ENCODE peak calls at places on chromosomes 5 and 9, in eight cellular contexts. Y is Karpas-422; N is HepG2; T is CD4-positive, alpha-beta T cell; H is T-helper 17 cell; B is CD4-positive, CD25-positive, alpha-beta regulatory T cell; F is body of pancreas; S is ovary. O is an unnamed sample.
A peak's percentile ranks its signal among the peaks of the same experiment; 100 is the strongest.

GRCh38 chr9:34989946-34990635 is 546 bp downstream of the DNAJB5 start:
- DNase-seq in Y (peak; percentile 72), B (peak; percentile 53), H (peak; percentile 42), N (no peak), S (no peak), F (peak; percentile 72), T (no peak), O (peak; percentile 51)

GRCh38 chr9:85483214-85483613 is 258.5 kb downstream of the AGTPBP1 start:
- DNase-seq in N (no peak), T (no peak), S (no peak), Y (peak; percentile 45), H (no peak), F (no peak), B (no peak), O (no peak)

GRCh38 chr9:121447341-121447834 is 52.3 kb downstream of the GGTA1 start:
- DNase-seq in B (no peak), S (no peak), Y (no peak), F (no peak), N (no peak), H (no peak), T (no peak), O (no peak)

GRCh38 chr5:35954175-35954574 is 15.8 kb upstream of the CAPSL start:
- DNase-seq in B (no peak), Y (no peak), T (no peak), S (no peak), H (no peak), N (no peak), F (no peak), O (no peak)

GRCh38 chr9:129412814-129413536 is 207.9 kb downstream of the C9orf50 start:
- DNase-seq in B (peak; percentile 50), Y (no peak), N (no peak), F (peak; percentile 71), H (no peak), T (peak; percentile 57), S (peak; percentile 76), O (peak; percentile 33)

GRCh38 chr9:114958021-114958846 is 27.8 kb upstream of the TNFSF8 start:
- DNase-seq in Y (no peak), H (no peak), F (no peak), T (no peak), S (no peak), N (no peak), B (no peak), O (peak; percentile 13)

GRCh38 chr9:125343518-125344284 is 82.1 kb downstream of the GAPVD1 start:
- DNase-seq in S (no peak), T (no peak), H (no peak), N (no peak), Y (no peak), B (no peak), F (no peak), O (peak; percentile 2)

GRCh38 chr5:151067632-151068031 is 13.2 kb downstream of the TNIP1 start:
- DNase-seq in H (no peak), Y (no peak), T (no peak), N (no peak), S (no peak), F (no peak), B (no peak), O (no peak)

GRCh38 chr5:34735436-34736426 is 79.6 kb downstream of the RAI14 start:
- DNase-seq in H (no peak), T (no peak), B (no peak), Y (no peak), N (no peak), S (no peak), F (no peak), O (no peak)

GRCh38 chr5:78129632-78130031 is 164.9 kb downstream of the AP3B1 start:
- DNase-seq in F (no peak), N (no peak), T (no peak), B (no peak), Y (no peak), S (no peak), H (no peak), O (no peak)

GRCh38 chr9:14309403-14309802 is 4.5 kb downstream of the NFIB start:
- DNase-seq in Y (no peak), B (no peak), F (no peak), T (no peak), H (no peak), N (no peak), S (no peak), O (peak; percentile 48)

DNA sequence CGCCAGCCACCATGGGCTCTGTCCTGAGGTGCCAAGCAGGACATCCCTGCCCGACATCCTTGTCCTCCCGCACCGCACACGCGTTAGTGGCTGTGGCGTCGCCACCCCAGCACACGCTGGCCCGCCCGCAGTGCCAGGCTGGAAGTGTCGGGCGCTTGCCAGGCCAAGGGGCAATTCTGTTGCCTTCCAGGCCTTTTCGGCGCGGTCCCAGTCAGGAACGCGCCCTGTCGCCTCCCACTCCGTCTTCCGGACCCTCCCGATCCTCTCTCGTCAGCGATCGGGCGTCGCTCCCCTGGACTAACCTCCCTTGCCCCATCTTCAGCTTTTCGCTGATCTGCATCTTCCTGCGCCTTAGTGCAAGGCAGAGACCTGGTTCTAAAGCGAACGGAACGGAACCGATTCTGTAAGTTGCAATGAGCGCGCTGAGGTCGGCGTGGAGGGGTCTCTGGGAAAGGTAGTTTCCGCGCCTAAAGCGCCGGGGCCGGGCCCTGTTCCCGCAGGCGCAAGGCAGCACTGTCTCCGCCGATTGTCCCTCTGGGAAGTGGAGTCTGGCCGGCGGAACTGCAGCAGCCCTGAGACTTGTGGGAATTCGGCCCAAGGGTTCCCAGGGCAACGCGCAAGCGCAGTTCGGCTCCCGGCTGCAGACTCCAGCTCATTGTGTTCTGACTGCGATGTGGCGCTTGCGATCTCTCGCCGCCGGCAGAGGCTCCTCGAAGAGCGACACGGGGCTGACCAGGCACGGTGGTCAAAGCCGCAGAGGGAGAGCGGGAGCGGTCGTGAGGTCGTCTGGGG is at the start of gene ZNF454:
- DNase-seq in Y (no peak), F (peak; percentile 97), B (no peak), S (peak; percentile 94), H (no peak), T (no peak), N (no peak), O (peak; percentile 85)
- H3K9me3 ChIP-seq in Y (peaks cover 21% of the 10 kb centered on the region), F (no peaks in the 10 kb centered on the region), B (peaks cover 90% of the 10 kb centered on the region), S (peaks cover 11% of the 10 kb centered on the region), H (peaks cover 20% of the 10 kb centered on the region), T (peaks cover 77% of the 10 kb centered on the region), N (peaks cover 97% of the 10 kb centered on the region), O (peaks cover 5% of the 10 kb centered on the region)

GRCh38 chr9:40907657-40908624 is 220.5 kb downstream of the FOXD4L6 start:
- DNase-seq in B (no peak), N (no peak), T (no peak), F (no peak), S (no peak), Y (no peak), H (no peak), O (no peak)
- H3K9me3 ChIP-seq in B (peaks cover 91% of the 10 kb centered on the region), N (peaks cover 38% of the 10 kb centered on the region), T (peaks cover 96% of the 10 kb centered on the region), F (no peaks in the 10 kb centered on the region), S (peaks cover 66% of the 10 kb centered on the region), Y (peaks cover 70% of the 10 kb centered on the region), H (peaks cover 46% of the 10 kb centered on the region), O (peaks cover 6% of the 10 kb centered on the region)

GRCh38 chr9:96771124-96771523 is 6.8 kb downstream of the ZNF510 start:
- DNase-seq in T (no peak), N (no peak), B (no peak), H (no peak), Y (peak; percentile 45), F (no peak), S (no peak), O (no peak)

GRCh38 chr9:96762562-96762961 is 15.3 kb downstream of the ZNF510 start:
- DNase-seq in S (no peak), T (no peak), N (no peak), Y (no peak), H (no peak), F (no peak), B (no peak), O (no peak)

GRCh38 chr9:96769989-96770388 is 7.9 kb downstream of the ZNF510 start:
- DNase-seq in F (no peak), B (no peak), Y (no peak), H (no peak), N (no peak), T (no peak), S (no peak), O (no peak)

DNA sequence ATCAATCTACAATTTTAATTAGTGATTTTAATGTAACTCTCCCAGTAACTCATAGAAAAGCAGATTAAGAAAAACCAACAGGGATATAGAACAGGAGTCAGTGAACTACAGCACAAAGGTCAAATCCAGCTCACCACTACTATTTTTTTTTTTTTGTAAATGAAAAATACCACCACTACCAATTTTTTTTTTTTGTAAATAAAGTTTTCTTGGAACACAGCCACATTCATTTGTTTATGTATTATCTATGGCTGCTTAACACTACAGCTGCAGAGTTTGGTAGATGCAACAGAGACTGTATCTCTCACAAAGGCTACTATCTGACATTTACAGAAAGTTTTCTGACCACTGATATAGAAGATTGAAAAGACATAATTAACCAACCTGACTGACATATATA is 11.7 kb downstream of the ZNF510 start:
- DNase-seq in N (no peak), B (no peak), S (no peak), F (no peak), H (no peak), T (no peak), Y (no peak), O (no peak)
- H3K9me3 ChIP-seq in N (peaks cover 92% of the 10 kb centered on the region), B (peaks cover 94% of the 10 kb centered on the region), S (peaks cover 59% of the 10 kb centered on the region), F (no peaks in the 10 kb centered on the region), H (peaks cover 62% of the 10 kb centered on the region), T (peaks cover 96% of the 10 kb centered on the region), Y (peaks cover 58% of the 10 kb centered on the region), O (peaks cover 4% of the 10 kb centered on the region)

GRCh38 chr9:37290366-37290765 is 132.1 kb upstream of the GRHPR start:
- DNase-seq in T (no peak), S (no peak), H (no peak), B (no peak), N (no peak), F (no peak), Y (peak; percentile 46), O (no peak)
- H3K9me3 ChIP-seq in T (no peaks in the 10 kb centered on the region), S (no peaks in the 10 kb centered on the region), H (no peaks in the 10 kb centered on the region), B (no peaks in the 10 kb centered on the region), N (no peaks in the 10 kb centered on the region), F (no peaks in the 10 kb centered on the region), Y (no peaks in the 10 kb centered on the region), O (no peaks in the 10 kb centered on the region)

O was measured in small intestine.